ENCODE peak calls at places on chromosomes 7 and 10, in eight cellular contexts. X is AG09309, J is GM12864, O is endothelial cell, H is stomach, A is neural progenitor cell, P is fibroblast of the aortic adventitia, G is HFF-Myc. L is an unnamed sample.

GRCh38 chr7:104196161-104196560 is 11.7 kb downstream of the ORC5 start:
- DNase-seq in A (no peak), J (no peak), P (no peak), O (no peak), H (no peak), X (no peak), G (peak), L (no peak)

GRCh38 chr10:43452356-43452914 is 15.5 kb downstream of the ZNF487 start:
- DNase-seq in A (no peak), X (no peak), P (no peak), H (no peak), J (no peak), G (no peak), O (no peak), L (no peak)

GRCh38 chr7:69739906-69740545 is 141.8 kb downstream of the AUTS2 start:
- DNase-seq in O (no peak), J (peak), P (peak), H (no peak), A (peak), G (peak), X (no peak), L (peak)

GRCh38 chr10:123677556-123677955 is 11.4 kb downstream of the GPR26 start:
- DNase-seq in P (no peak), X (no peak), G (no peak), O (no peak), A (no peak), J (no peak), H (no peak), L (no peak)

GRCh38 chr7:156558198-156558597 is 82.4 kb upstream of the RNF32 start:
- DNase-seq in X (no peak), P (peak), H (no peak), O (no peak), J (no peak), A (no peak), G (no peak), L (no peak)

GRCh38 chr10:335151-335800 is 200.0 kb downstream of the ZMYND11 start:
- DNase-seq in G (no peak), J (no peak), P (no peak), A (no peak), H (no peak), O (no peak), X (no peak), L (no peak)

GRCh38 chr7:19145429-19146201 is 394 bp upstream of the FERD3L start:
- DNase-seq in H (no peak), O (no peak), P (no peak), G (no peak), J (no peak), X (no peak), A (peak), L (no peak)

GRCh38 chr7:80508440-80508839 is 3.4 kb downstream of the GNAT3 start:
- DNase-seq in X (no peak), P (peak), J (no peak), O (no peak), A (no peak), G (peak), H (no peak), L (no peak)

GRCh38 chr7:157786375-157787274 is 449.8 kb downstream of the DNAJB6 start:
- DNase-seq in H (no peak), P (no peak), O (no peak), J (no peak), X (no peak), A (no peak), G (no peak), L (no peak)

GRCh38 chr7:138713191-138713590 is 12.0 kb upstream of the SVOPL start:
- DNase-seq in P (no peak), X (no peak), G (no peak), O (no peak), A (no peak), J (no peak), H (no peak), L (no peak)

GRCh38 chr7:100515072-100515532 is 23.9 kb upstream of the AGFG2 start:
- DNase-seq in H (no peak), P (peak), X (peak), A (no peak), O (no peak), J (no peak), G (peak), L (no peak)

GRCh38 chr10:50447691-50448090 is 176.1 kb downstream of the SGMS1 start:
- DNase-seq in O (no peak), J (no peak), H (no peak), G (no peak), A (no peak), P (no peak), X (no peak), L (no peak)

GRCh38 chr7:9391984-9392383 is 958.6 kb downstream of the NXPH1 start:
- DNase-seq in J (no peak), A (no peak), H (no peak), X (no peak), G (no peak), P (no peak), O (no peak), L (no peak)

GRCh38 chr10:132627736-132628512 is 90.3 kb downstream of the INPP5A start:
- DNase-seq in A (no peak), P (peak), H (peak), O (no peak), X (no peak), G (peak), J (no peak), L (peak)

GRCh38 chr10:3069876-3070275 is 2.5 kb downstream of the PFKP start:
- DNase-seq in O (no peak), G (no peak), H (no peak), X (no peak), A (no peak), J (no peak), P (no peak), L (no peak)

GRCh38 chr7:70775570-70776156 is 356.3 kb upstream of the GALNT17 start:
- DNase-seq in O (no peak), A (no peak), H (no peak), G (no peak), X (no peak), P (peak), J (peak), L (no peak)

GRCh38 chr7:4964506-4964905 is 5.5 kb upstream of the MMD2 start:
- DNase-seq in G (no peak), X (no peak), A (no peak), J (no peak), P (no peak), H (no peak), O (no peak), L (no peak)

GRCh38 chr10:51910596-51910995 is 211.2 kb upstream of the CSTF2T start:
- DNase-seq in O (no peak), H (no peak), G (no peak), J (no peak), P (no peak), A (no peak), X (no peak), L (no peak)

GRCh38 chr7:27603813-27604212 is 58.9 kb downstream of the HIBADH start:
- DNase-seq in J (no peak), A (peak), O (no peak), P (no peak), G (no peak), H (no peak), X (no peak), L (no peak)

GRCh38 chr10:132173185-132173584 is 13.6 kb upstream of the DPYSL4 start:
- DNase-seq in P (no peak), O (no peak), H (no peak), X (no peak), G (no peak), A (no peak), J (no peak), L (no peak)

GRCh38 chr7:158929306-158929705 is 72.9 kb downstream of the DYNC2I1 start:
- DNase-seq in P (no peak), X (no peak), G (no peak), H (no peak), O (no peak), A (no peak), J (no peak), L (no peak)

GRCh38 chr7:141676618-141677017 is 25.3 kb downstream of the DENND11 start:
- DNase-seq in J (no peak), P (peak), A (no peak), H (no peak), X (no peak), G (no peak), O (no peak), L (no peak)

GRCh38 chr7:38000272-38000671 is 79.8 kb downstream of the EPDR1 start:
- DNase-seq in O (no peak), A (no peak), H (no peak), X (no peak), P (peak), G (no peak), J (no peak), L (no peak)

GRCh38 chr7:80316811-80317210 is 182.2 kb downstream of the GNAI1 start:
- DNase-seq in H (no peak), X (no peak), J (no peak), P (no peak), O (no peak), A (no peak), G (no peak), L (no peak)

GRCh38 chr7:156545989-156546388 is 94.6 kb upstream of the RNF32 start:
- DNase-seq in X (no peak), A (peak), H (no peak), J (no peak), G (no peak), O (no peak), P (no peak), L (no peak)

GRCh38 chr10:112953075-112953501 is 3.0 kb downstream of the TCF7L2 start:
- DNase-seq in X (no peak), H (no peak), O (peak), A (peak), G (no peak), J (no peak), P (peak), L (no peak)

GRCh38 chr7:101172854-101173751 is 7.0 kb downstream of the NAT16 start:
- DNase-seq in O (no peak), X (no peak), G (peak), H (peak), A (no peak), P (peak), J (no peak), L (no peak)

GRCh38 chr10:97915761-97916160 is 66.1 kb downstream of the GOLGA7B start:
- DNase-seq in P (no peak), A (no peak), O (no peak), J (no peak), G (no peak), H (no peak), X (no peak), L (no peak)

GRCh38 chr10:89235073-89235798 is 16.3 kb downstream of the LIPA start:
- DNase-seq in P (no peak), A (peak), J (no peak), G (no peak), H (no peak), X (peak), O (no peak), L (no peak)

GRCh38 chr7:55490099-55490498 is 82.2 kb downstream of the VOPP1 start:
- DNase-seq in P (no peak), O (no peak), J (no peak), H (no peak), A (no peak), X (no peak), G (no peak), L (no peak)

GRCh38 chr7:155796381-155797261 is 15.6 kb downstream of the SHH start:
- DNase-seq in H (peak), O (peak), G (no peak), A (peak), P (peak), J (no peak), X (no peak), L (peak)

GRCh38 chr7:22726849-22727792 is at the start of gene IL6:
- DNase-seq in O (peak), G (peak), J (no peak), P (peak), A (peak), X (peak), H (peak), L (no peak)

GRCh38 chr7:152615052-152615741 is 60.7 kb downstream of the XRCC2 start:
- DNase-seq in X (no peak), G (no peak), O (no peak), P (no peak), H (peak), A (peak), J (no peak), L (no peak)

GRCh38 chr7:108253275-108254044 is 123.3 kb upstream of the LAMB4 start:
- DNase-seq in J (no peak), P (peak), X (no peak), O (no peak), G (no peak), A (no peak), H (no peak), L (no peak)

GRCh38 chr10:112166800-112167199 is 16.8 kb downstream of the GPAM start:
- DNase-seq in H (no peak), O (no peak), A (no peak), J (no peak), G (no peak), P (no peak), X (no peak), L (no peak)

GRCh38 chr10:483266-483665 is 206.2 kb downstream of the DIP2C start:
- DNase-seq in A (no peak), J (no peak), P (no peak), H (no peak), X (no peak), O (no peak), G (no peak), L (no peak)

DNA sequence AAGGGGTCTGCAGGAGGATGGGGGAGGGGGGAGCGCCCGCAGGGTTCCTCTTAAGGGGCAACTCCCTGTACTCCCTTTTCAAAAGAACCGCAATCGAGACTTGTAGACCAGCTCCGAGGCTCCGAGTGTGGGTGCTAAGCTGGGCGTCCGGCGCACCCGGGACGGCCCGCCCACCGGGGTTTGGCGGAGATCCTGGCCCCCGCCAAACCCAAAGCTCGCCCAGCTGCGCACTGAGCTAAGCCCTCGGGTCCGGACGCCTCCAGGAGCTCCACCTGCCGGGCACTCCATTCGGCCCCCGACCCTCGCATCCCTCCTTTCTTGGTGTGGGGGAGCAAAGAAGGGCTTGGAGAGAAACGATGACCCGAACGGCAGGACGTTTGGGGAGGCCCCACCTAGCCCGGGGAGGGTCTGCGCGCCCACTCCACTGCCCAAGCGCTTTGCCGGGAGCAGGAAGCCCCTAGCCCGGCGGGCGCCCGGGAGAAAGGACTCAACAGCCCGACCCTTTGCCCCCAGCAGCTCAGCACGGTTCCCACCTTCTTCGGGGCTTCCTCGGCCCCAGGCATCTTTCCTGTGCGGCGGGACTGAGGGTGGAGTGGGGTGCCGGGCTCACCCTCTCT is 649 bp downstream of the AFAP1L2 start:
- DNase-seq in O (peak), A (peak), J (no peak), X (no peak), P (no peak), G (no peak), H (no peak), L (peak)
- TF ChIP-seq CTCF in O (no peak), A (peak), J (no peak), X (peak), P (no peak), G (no peak), H (no peak), L (peak)

GRCh38 chr7:98877692-98878364 is 504 bp upstream of the TRRAP start:
- DNase-seq in G (no peak), A (no peak), X (no peak), H (peak), J (no peak), O (no peak), P (no peak), L (no peak)

GRCh38 chr7:98879989-98880337 is 1.6 kb downstream of the TRRAP start:
- DNase-seq in O (no peak), H (no peak), A (no peak), G (no peak), P (no peak), X (no peak), J (no peak), L (no peak)

GRCh38 chr7:98879198-98879988 is 1.1 kb downstream of the TRRAP start:
- DNase-seq in O (no peak), H (no peak), P (no peak), A (peak), X (no peak), G (no peak), J (peak), L (peak)

GRCh38 chr7:98877146-98877545 is 1.2 kb upstream of the TRRAP start:
- DNase-seq in X (no peak), P (no peak), G (no peak), O (no peak), H (no peak), J (no peak), A (no peak), L (no peak)

DNA sequence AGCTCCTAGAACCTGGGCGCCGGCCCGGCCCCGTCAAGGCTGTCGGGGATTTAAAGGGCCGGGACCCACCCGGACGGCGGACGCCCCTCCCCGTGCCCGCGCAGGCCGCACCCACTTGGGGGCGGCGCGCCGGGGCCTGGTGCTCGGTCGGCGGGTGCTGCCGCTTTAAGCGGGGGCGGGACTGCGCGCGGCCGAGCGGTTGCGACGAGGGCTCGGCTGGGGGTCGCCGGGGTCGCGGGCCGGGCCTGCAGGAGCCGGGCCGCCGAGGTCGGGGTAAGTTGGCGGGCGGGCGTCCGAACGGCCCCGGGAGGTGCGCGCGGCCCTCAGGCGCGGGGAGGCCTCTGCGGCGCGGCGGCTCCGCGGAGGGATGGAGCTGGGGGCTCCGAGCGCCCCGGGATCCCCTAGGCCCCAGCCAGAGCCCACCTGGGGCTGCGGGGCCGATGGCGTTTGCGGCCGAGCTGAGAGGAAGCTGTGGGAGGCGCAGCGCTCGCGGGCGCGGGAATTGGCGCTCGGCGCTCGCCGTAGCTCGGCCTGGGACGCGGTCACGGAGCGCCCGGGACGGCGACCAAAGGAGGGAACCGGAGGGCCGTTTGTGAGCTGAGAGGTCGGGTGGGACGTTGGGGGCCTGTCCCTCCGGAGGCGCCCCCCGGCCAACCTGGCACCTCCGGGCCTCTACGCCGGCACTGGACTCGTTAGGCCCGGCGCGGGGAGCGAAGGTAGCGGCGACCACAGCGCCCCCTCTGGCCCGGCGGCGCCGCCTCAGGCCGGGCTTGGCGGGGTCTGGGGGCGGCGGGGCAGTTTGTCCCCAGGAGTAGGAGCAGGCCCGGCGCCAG is at the start of gene TRRAP:
- DNase-seq in O (peak), A (peak), X (no peak), G (no peak), P (peak), H (peak), J (no peak), L (peak)
- TF ChIP-seq CTCF in O (peak), A (peak), X (peak), G (peak), P (peak), H (peak), J (peak), L (peak)

GRCh38 chr10:13347235-13348156 is 597 bp downstream of the SEPHS1 start:
- DNase-seq in G (no peak), H (peak), O (peak), X (no peak), J (no peak), A (peak), P (peak), L (peak)

GRCh38 chr10:13346280-13346819 is 1.7 kb downstream of the SEPHS1 start:
- DNase-seq in P (peak), O (no peak), A (peak), H (no peak), X (peak), J (no peak), G (peak), L (no peak)

GRCh38 chr10:13349776-13350274 is 1.7 kb upstream of the SEPHS1 start:
- DNase-seq in G (no peak), X (no peak), O (peak), A (peak), J (no peak), P (peak), H (peak), L (no peak)

GRCh38 chr10:13346912-13347234 is 1.2 kb downstream of the SEPHS1 start:
- DNase-seq in P (peak), A (peak), G (no peak), H (no peak), J (no peak), O (no peak), X (no peak), L (peak)

DNA sequence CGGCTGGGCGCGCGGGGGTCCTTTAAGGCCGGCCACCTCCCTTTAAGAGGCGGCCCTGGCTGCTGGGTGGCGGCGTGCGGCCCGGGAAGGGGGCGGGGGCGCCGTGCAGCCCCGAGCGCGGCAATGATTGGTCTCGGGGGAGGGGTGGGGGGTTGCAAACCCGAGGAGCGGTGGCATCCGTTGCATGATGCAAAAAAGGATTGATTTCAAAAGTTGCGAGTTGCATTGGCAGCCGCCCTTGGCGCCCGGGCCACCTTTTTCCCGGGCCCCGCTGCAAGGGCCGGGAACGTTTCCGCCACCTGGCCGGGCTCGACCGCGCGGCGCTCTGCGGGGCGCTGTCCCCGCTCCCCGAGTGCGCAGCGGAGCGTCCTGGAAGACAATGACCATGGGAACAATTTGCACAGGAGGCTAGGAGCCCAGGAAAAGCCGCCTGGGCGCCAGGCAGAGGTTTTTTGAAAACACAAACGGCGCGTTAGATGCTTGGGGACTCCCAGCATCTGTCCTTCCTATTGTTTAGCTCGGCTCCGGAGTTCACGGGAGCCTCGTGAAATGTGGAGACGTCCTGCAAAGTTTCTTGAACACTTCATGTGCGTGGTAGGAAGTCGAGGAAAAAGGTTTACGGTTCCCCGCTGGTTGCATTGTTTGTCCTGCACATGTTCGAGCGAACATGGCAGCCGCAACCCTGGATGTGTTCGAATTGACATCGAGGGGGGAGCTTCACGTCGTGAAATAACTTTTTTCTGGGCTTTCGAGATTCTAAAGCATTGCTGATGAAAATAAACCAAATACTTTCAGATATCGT is at the start of gene SEPHS1:
- DNase-seq in O (peak), X (no peak), A (peak), H (peak), J (peak), P (peak), G (peak), L (peak)
- TF ChIP-seq CTCF in O (no peak), X (no peak), A (no peak), H (no peak), J (no peak), P (no peak), G (no peak), L (peak)

DNA sequence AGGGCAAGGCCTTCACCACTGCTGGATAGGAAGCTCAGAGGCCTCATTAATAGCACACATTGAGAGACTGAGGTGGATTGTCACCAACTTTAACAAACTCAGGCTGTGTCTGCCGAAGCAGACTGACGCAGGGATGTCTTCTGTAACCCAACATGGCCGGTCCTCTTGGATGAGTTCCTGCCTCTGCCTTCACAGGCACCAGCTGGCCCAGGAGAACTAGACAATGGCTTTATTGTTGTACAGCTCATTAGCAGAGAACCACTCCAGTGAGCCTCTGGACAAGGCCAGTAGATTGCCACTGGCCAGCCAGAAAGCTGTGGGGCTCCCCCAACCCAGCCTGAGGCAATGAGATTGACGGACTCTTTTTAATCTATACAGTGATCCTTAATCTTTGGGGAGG is 9.4 kb downstream of the NODAL start:
- DNase-seq in J (no peak), G (no peak), P (no peak), H (no peak), A (peak), O (no peak), X (no peak), L (no peak)
- TF ChIP-seq CTCF in J (no peak), G (no peak), P (no peak), H (no peak), A (no peak), O (no peak), X (no peak), L (no peak)

L was measured in GM13977.